ENCODE peak calls at places on chromosomes 7 and 10, in nine cellular contexts. V, C, P, W, H, Y, Q, T and E are unnamed samples.

GRCh38 chr10:124674768-124675222 is 69.4 kb downstream of the FAM53B start:
- DNase-seq in V (no peak), C (no peak), P (no peak), W (no peak), H (no peak), Y (no peak), Q (no peak), T (no peak), E (no peak)

GRCh38 chr10:100562008-100562672 is 26.4 kb downstream of the HIF1AN start:
- DNase-seq in V (peak), C (peak), P (peak), W (peak), H (peak), Y (peak), Q (peak), T (peak), E (peak)

GRCh38 chr7:143331179-143331825 is 15.4 kb downstream of the CLCN1 start:
- DNase-seq in V (no peak), C (no peak), P (no peak), W (no peak), H (no peak), Y (no peak), Q (peak), T (no peak), E (no peak)

GRCh38 chr7:14687777-14688176 is 214.8 kb downstream of the DGKB start:
- DNase-seq in V (no peak), C (peak), P (no peak), W (no peak), H (no peak), Y (no peak), Q (no peak), T (no peak), E (no peak)

GRCh38 chr7:99392659-99393362 is 15.6 kb downstream of the PDAP1 start:
- DNase-seq in V (peak), C (no peak), P (peak), W (peak), H (peak), Y (peak), Q (peak), T (peak), E (peak)

GRCh38 chr7:129295015-129295423 is 70.2 kb downstream of the AHCYL2 start:
- DNase-seq in V (no peak), C (no peak), P (no peak), W (no peak), H (no peak), Y (no peak), Q (peak), T (no peak), E (no peak)

GRCh38 chr10:68446179-68446578 is 25.6 kb downstream of the DNA2 start:
- DNase-seq in V (no peak), C (no peak), P (no peak), W (no peak), H (no peak), Y (no peak), Q (no peak), T (no peak), E (no peak)

GRCh38 chr10:121865554-121865953 is 62.3 kb downstream of the ATE1 start:
- DNase-seq in V (no peak), C (peak), P (no peak), W (no peak), H (no peak), Y (no peak), Q (no peak), T (no peak), E (no peak)

GRCh38 chr10:99345350-99345749 is 16.2 kb downstream of the CNNM1 start:
- DNase-seq in V (no peak), C (no peak), P (no peak), W (no peak), H (no peak), Y (no peak), Q (peak), T (no peak), E (no peak)

GRCh38 chr7:14137676-14138075 is 148.2 kb upstream of the ETV1 start:
- DNase-seq in V (no peak), C (no peak), P (no peak), W (no peak), H (no peak), Y (no peak), Q (no peak), T (no peak), E (no peak)

GRCh38 chr10:101137271-101137670 is 6.2 kb downstream of the TLX1 start:
- DNase-seq in V (no peak), C (no peak), P (no peak), W (no peak), H (no peak), Y (no peak), Q (no peak), T (no peak), E (no peak)

GRCh38 chr7:61111-61510 is 131.3 kb upstream of the FAM20C start:
- DNase-seq in V (no peak), C (no peak), P (no peak), W (no peak), H (no peak), Y (no peak), Q (no peak), T (no peak), E (no peak)

GRCh38 chr10:95841711-95842498 is 65.9 kb upstream of the CC2D2B start:
- DNase-seq in V (no peak), C (peak), P (peak), W (no peak), H (no peak), Y (no peak), Q (peak), T (no peak), E (no peak)

GRCh38 chr10:68067029-68067428 is 8.1 kb downstream of the HERC4 start:
- DNase-seq in V (no peak), C (no peak), P (no peak), W (no peak), H (no peak), Y (no peak), Q (no peak), T (no peak), E (no peak)

GRCh38 chr7:142646274-142646895 is 102.9 kb upstream of the PRSS1 start:
- DNase-seq in V (no peak), C (no peak), P (no peak), W (no peak), H (no peak), Y (no peak), Q (no peak), T (no peak), E (no peak)